ENCODE peak calls at places on chromosomes 11 and 22, in nine cellular contexts. F, U, K, V, C, Z, N, X and W are unnamed samples. For H3K36me3, the result is how much of the 10 kb centered on the place peaks cover.

GRCh38 chr11:96228911-96229310 is 114.1 kb downstream of the MAML2 start:
- DNase-seq in F (no peak), U (no peak), K (no peak), V (no peak), C (no peak), Z (no peak), N (no peak), X (peak), W (no peak)

GRCh38 chr11:37503411-37504065 is 905.5 kb upstream of the RAG2 start:
- DNase-seq in F (no peak), U (peak), K (no peak), V (no peak), C (no peak), Z (peak), N (no peak), X (no peak), W (no peak)

GRCh38 chr11:108853864-108854263 is 189.0 kb downstream of the DDX10 start:
- DNase-seq in F (no peak), U (peak), K (peak), V (peak), C (no peak), Z (no peak), N (no peak), X (no peak), W (no peak)

GRCh38 chr11:69358398-69359080 is 64.6 kb downstream of the MYEOV start:
- DNase-seq in F (no peak), U (no peak), K (no peak), V (no peak), C (no peak), Z (no peak), N (no peak), X (no peak), W (no peak)

GRCh38 chr11:125398994-125399638 is 96.9 kb downstream of the FEZ1 start:
- DNase-seq in F (no peak), U (no peak), K (no peak), V (no peak), C (no peak), Z (no peak), N (no peak), X (no peak), W (no peak)

GRCh38 chr11:77519847-77520246 is 46.0 kb upstream of the PAK1 start:
- DNase-seq in F (no peak), U (no peak), K (no peak), V (no peak), C (no peak), Z (no peak), N (no peak), X (no peak), W (no peak)

GRCh38 chr11:93845181-93846092 is 5.0 kb downstream of the VSTM5 start:
- DNase-seq in F (peak), U (no peak), K (no peak), V (no peak), C (no peak), Z (peak), N (peak), X (peak), W (no peak)

GRCh38 chr22:27460596-27461347 is 340.8 kb downstream of the MN1 start:
- DNase-seq in F (peak), U (no peak), K (no peak), V (peak), C (no peak), Z (peak), N (no peak), X (peak), W (no peak)

GRCh38 chr11:13970986-13971385 is 8.5 kb downstream of the SPON1 start:
- DNase-seq in F (peak), U (peak), K (no peak), V (peak), C (peak), Z (peak), N (peak), X (no peak), W (peak)

DNA sequence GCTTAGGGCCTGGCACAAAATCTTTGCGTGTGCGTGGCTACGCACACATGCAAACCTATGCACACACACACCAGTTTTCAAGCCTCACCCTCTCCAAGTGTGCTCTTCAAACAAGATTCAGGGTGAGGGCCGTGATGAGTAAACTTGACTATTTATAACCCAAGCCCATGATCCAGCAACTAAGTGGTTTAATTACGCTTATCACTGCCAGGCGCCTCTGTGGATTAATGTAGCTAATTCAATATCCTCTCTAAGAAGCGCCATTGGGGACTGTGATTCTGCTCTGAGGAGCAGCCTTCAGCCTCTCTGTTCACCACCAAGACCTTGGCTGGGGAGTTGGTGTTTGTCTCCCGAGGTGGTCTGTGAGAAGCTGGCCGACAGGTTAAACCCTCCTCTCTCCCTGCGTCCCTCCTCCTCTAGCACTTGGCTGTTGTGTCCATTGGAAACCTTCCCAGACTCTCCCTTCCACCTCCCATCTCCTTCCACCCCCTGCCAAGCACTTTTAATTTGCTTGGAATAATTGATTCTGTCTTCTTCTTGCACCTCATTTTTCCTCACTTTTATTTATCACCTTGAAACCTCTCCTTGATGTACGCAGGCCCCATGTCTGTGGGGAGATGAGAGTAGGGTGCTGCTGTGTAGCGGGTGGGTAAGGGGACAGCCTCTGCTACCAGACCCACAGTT is 236.4 kb downstream of the GRIK4 start:
- DNase-seq in F (no peak), U (no peak), K (peak), V (no peak), C (no peak), Z (no peak), N (no peak), X (no peak), W (no peak)
- TF ChIP-seq EZH2 in F (no peak), U (no peak), K (no peak), V (no peak), C (no peak), Z (no peak), N (no peak), X (no peak), W (no peak)

DNA sequence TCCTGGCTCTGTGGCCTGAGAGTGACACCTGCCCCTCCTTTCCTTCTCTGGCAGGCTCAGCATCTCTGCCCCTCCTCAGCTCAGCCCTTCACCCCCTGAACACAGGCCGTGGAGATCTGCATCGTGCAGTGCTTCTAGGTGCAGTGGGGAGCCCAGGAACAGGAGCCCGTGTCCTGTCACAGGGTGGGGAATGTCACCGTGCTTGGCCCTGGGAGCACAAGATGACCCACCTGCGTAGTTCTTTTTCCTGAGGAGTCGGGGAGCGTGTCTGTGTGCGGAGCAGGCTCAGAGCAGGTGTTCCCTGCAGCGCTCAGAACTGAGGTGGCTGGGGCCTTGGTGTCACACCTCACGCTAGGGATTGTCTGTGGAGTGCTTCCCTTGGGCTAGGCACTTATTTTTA is 10.6 kb downstream of the TBC1D22A start:
- DNase-seq in F (no peak), U (peak), K (no peak), V (no peak), C (no peak), Z (no peak), N (no peak), X (no peak), W (no peak)
- H3K36me3 ChIP-seq in F (under half), U (under half), K (under half), V (under half), C (under half), Z (under half), N (under half), X (under half), W (under half)

DNA sequence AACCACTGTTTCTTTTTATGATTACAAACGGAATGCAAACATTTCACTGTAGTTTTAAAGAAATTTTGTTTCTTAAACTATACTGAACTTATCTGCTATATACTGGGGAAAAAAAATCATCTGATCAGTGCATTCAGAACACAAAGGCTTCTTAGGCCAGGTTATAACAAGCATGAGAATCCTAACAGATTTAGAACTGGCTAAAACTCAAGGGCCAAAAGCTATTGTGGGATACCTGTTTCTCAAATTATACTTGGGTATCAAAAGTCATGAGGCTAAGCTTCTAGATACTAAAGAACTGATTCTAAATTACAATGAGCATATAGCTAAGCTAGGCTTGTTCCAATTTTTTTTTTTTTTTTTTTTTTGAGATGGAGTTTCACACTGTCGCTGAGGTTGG is 29.7 kb upstream of the CHRNA10 start:
- DNase-seq in F (no peak), U (no peak), K (no peak), V (no peak), C (no peak), Z (no peak), N (no peak), X (no peak), W (no peak)
- TF ChIP-seq EZH2 in F (no peak), U (no peak), K (no peak), V (no peak), C (no peak), Z (no peak), N (no peak), X (no peak), W (no peak)

GRCh38 chr11:62595124-62595523 is 3.8 kb upstream of the TUT1 start:
- DNase-seq in F (no peak), U (no peak), K (no peak), V (no peak), C (no peak), Z (no peak), N (no peak), X (no peak), W (no peak)
- H3K36me3 ChIP-seq in F (under half), U (under half), K (half or more), V (under half), C (under half), Z (half or more), N (under half), X (under half), W (under half)

GRCh38 chr11:16610738-16611388 is 127.6 kb upstream of the C11orf58 start:
- DNase-seq in F (no peak), U (no peak), K (no peak), V (peak), C (no peak), Z (no peak), N (no peak), X (no peak), W (peak)

GRCh38 chr11:16613401-16614381 is 124.8 kb upstream of the C11orf58 start:
- DNase-seq in F (peak), U (peak), K (peak), V (peak), C (peak), Z (peak), N (peak), X (peak), W (peak)

GRCh38 chr11:16612234-16612571 is 126.2 kb upstream of the C11orf58 start:
- DNase-seq in F (no peak), U (no peak), K (no peak), V (no peak), C (no peak), Z (no peak), N (no peak), X (no peak), W (no peak)

GRCh38 chr11:16611395-16612233 is 126.8 kb upstream of the C11orf58 start:
- DNase-seq in F (no peak), U (no peak), K (peak), V (peak), C (no peak), Z (no peak), N (no peak), X (no peak), W (peak)

DNA sequence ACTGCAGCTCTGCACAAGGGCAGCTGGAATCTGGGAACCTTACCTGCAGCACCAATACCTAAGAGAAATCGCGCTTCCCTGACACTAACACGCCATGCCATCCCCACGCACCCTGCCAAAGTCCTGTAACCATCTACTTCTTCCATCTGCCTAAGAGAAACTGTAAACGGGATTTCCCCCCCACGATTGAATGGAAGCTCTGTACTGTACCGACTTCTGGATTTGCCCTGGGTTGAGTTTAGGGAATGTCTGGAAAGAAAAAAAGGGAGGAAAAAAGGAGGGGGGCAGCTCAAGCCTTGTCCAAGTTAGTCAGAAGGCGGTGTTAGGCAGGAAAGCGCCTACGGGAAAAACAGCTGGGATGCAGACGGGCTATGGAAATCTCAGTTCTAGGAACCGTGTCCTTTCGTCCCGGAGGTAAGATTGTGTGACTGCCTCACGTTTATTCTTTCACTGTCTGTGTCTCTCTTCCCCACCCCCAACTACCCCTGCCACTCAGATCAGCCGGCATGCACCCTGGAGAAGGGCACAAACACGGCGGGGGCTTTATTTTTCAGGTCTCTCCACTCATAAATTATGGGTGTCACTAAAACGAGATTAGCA is 125.5 kb upstream of the C11orf58 start:
- DNase-seq in F (peak), U (no peak), K (peak), V (peak), C (no peak), Z (no peak), N (peak), X (peak), W (peak)
- TF ChIP-seq EZH2 in F (no peak), U (no peak), K (no peak), V (peak), C (no peak), Z (peak), N (peak), X (peak), W (no peak)

GRCh38 chr11:3132831-3133455 is 32.2 kb downstream of the OSBPL5 start:
- DNase-seq in F (no peak), U (no peak), K (no peak), V (no peak), C (no peak), Z (no peak), N (no peak), X (no peak), W (no peak)
- H3K36me3 ChIP-seq in F (under half), U (under half), K (under half), V (under half), C (under half), Z (under half), N (under half), X (under half), W (under half)

GRCh38 chr11:70661763-70662501 is 263.6 kb downstream of the CTTN start:
- DNase-seq in F (peak), U (no peak), K (no peak), V (peak), C (no peak), Z (no peak), N (peak), X (peak), W (no peak)
- TF ChIP-seq EZH2 in F (no peak), U (no peak), K (peak), V (no peak), C (no peak), Z (no peak), N (no peak), X (no peak), W (no peak)

GRCh38 chr11:70413151-70413550 is 14.8 kb downstream of the CTTN start:
- DNase-seq in F (no peak), U (no peak), K (no peak), V (no peak), C (no peak), Z (no peak), N (no peak), X (no peak), W (no peak)
- H3K36me3 ChIP-seq in F (half or more), U (under half), K (half or more), V (under half), C (half or more), Z (half or more), N (under half), X (half or more), W (under half)